ENCODE peak calls at places on chromosomes 3 and 15, in five cellular contexts. U is transverse colon, O is spleen, V is ovary, A is A549. T is an unnamed sample.
A peak's percentile ranks its signal among the peaks of the same experiment; 100 is the strongest.

GRCh38 chr3:195715583-195716266 is 5.1 kb upstream of the MUC20 start:
- DNase-seq in U (peak; percentile 37), O (no peak), V (no peak), A (no peak), T (no peak)

GRCh38 chr3:184359610-184360009 is 1.8 kb downstream of the CLCN2 start:
- DNase-seq in V (peak; percentile 40), A (no peak), U (no peak), O (no peak), T (peak; percentile 47)

GRCh38 chr3:108724101-108724500 is 33.1 kb downstream of the RETNLB start:
- DNase-seq in U (no peak), A (no peak), O (no peak), V (no peak), T (no peak)

GRCh38 chr3:24156466-24156865 is 211.4 kb downstream of the NR1D2 start:
- DNase-seq in V (no peak), O (no peak), A (peak; percentile 62), U (no peak), T (no peak)

GRCh38 chr3:150345021-150345538 is 63.0 kb upstream of the TSC22D2 start:
- DNase-seq in O (peak; percentile 45), U (peak; percentile 90), V (no peak), A (peak; percentile 61), T (peak; percentile 29)

GRCh38 chr3:50245831-50246516 is 10.0 kb downstream of the GNAI2 start:
- DNase-seq in U (peak; percentile 95), A (peak; percentile 61), O (peak; percentile 99), V (peak; percentile 92), T (peak; percentile 91)

GRCh38 chr15:48392356-48392755 is 61.1 kb downstream of the DUT start:
- DNase-seq in O (no peak), V (no peak), U (no peak), A (no peak), T (no peak)

GRCh38 chr3:72010044-72010443 is 225.1 kb upstream of the PROK2 start:
- DNase-seq in O (no peak), A (no peak), V (no peak), U (no peak), T (no peak)

GRCh38 chr15:67082007-67082536 is 16.7 kb downstream of the SMAD3 start:
- DNase-seq in U (peak; percentile 64), A (no peak), O (peak; percentile 84), V (no peak), T (no peak)

GRCh38 chr15:95932676-95933075 is 397.8 kb upstream of the NR2F2 start:
- DNase-seq in V (no peak), A (no peak), U (no peak), O (no peak), T (no peak)

GRCh38 chr3:159872374-159873109 is 116.1 kb upstream of the IL12A start:
- DNase-seq in O (no peak), V (no peak), A (peak; percentile 84), U (no peak), T (no peak)

GRCh38 chr3:175383813-175384212 is 524.7 kb downstream of the NAALADL2 start:
- DNase-seq in V (no peak), A (no peak), O (no peak), U (no peak), T (no peak)

GRCh38 chr15:89998923-89999675 is 2.0 kb upstream of the ZNF710 start:
- DNase-seq in A (no peak), V (no peak), O (no peak), U (no peak), T (no peak)
- TF ChIP-seq POLR2A in A (no peak), V (no peak), O (no peak), U (no peak), T (no peak)

DNA sequence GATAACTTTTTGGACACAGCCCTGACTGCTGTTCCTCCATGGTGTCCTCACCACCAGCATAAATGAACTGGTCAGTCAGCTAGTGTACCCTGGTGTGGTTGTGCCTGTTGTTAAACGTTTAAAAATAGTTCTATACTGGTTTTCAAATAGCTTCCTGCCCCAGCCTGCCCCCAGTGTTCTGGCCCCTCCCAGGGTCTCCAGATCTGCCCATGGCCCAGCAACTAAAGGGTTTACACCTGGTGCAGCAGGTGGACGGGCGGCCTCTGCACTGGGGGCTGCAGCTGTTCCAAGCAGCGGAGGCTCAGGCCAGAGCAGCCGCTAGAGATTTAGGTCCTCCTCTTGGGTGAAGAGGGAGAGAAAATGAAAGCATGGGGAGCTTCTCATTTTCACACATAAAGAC is 6.1 kb upstream of the NR2E3 start:
- DNase-seq in O (no peak), U (no peak), V (no peak), A (no peak), T (no peak)
- H3K4me3 ChIP-seq in O (no peak overlapping the region), U (no peak overlapping the region), V (no peak overlapping the region), A (no peak overlapping the region), T (no peak overlapping the region)

DNA sequence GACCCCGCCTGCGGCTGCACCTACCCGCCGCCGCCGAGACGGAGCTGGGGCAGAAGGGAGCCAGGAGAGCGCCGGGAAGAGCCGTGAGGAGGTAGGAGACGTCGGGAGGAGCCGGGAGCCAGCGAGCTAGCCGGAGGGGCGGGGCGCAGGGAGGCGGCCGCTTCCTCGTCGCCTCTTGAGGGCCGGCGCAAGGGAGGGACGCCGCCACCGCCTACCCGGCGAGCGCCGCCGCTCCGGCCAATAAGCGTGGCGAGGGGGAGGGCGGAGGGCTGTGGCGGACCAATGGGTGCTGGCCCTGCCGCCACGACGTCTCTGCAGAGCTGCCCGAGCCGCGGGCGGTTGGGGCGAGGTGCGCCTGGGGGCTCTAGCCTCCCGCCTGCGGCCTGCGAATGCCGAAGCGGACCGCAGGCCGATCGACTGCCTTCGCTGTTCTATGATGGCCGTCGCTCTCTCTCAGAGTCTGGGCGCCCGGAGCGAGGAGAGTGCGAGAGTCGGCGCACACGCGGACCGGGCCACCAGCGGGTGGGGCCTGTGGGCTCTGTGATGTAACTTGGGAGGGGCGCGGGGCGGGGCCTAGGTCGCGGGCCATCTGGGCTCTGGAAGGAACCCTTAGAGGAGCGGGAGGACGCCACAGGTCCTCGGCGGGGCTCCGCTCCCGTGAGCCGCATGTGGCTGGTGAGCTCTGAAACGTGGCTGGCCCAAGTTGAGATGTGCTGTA is 72.7 kb upstream of the MAP4 start:
- DNase-seq in A (peak; percentile 73), U (peak; percentile 98), V (peak; percentile 96), O (peak; percentile 99), T (peak; percentile 97)
- TF ChIP-seq POLR2A in A (peak; percentile 90), U (peak; percentile 92), V (peak; percentile 82), O (peak; percentile 64), T (peak; percentile 87)

GRCh38 chr15:77528968-77529319 is 103.8 kb downstream of the LINGO1 start:
- DNase-seq in V (peak; percentile 71), U (no peak), A (no peak), O (peak; percentile 56), T (no peak)
- H3K4me3 ChIP-seq in V (no peak overlapping the region), U (no peak overlapping the region), A (no peak overlapping the region), O (no peak overlapping the region), T (no peak overlapping the region)

T was measured in right lobe of liver.